ENCODE peak calls at places on chromosomes 6 and 20, in eight cellular contexts. R is uterus, K is HFF-Myc, T is AG10803, M is astrocyte of the spinal cord, C is neural progenitor cell, S is tibial artery, I is spleen. F is an unnamed sample.

GRCh38 chr6:125116710-125117109 is 36.9 kb upstream of the TPD52L1 start:
- DNase-seq in R (no peak), T (no peak), K (no peak), M (no peak), S (no peak), I (no peak), C (no peak), F (no peak)

GRCh38 chr20:51756653-51757052 is 11.5 kb downstream of the ATP9A start:
- DNase-seq in I (no peak), C (no peak), T (no peak), S (no peak), K (no peak), M (no peak), R (no peak), F (no peak)

GRCh38 chr6:153947817-153948447 is 91.1 kb upstream of the OPRM1 start:
- DNase-seq in I (no peak), C (peak; percentile 64), S (no peak), M (peak; percentile 5), R (no peak), T (peak; percentile 4), K (no peak), F (no peak)

GRCh38 chr6:133130863-133131262 is 110.3 kb upstream of the EYA4 start:
- DNase-seq in T (no peak), R (peak; percentile 18), M (peak; percentile 72), K (peak; percentile 52), S (no peak), I (no peak), C (no peak), F (peak; percentile 32)

GRCh38 chr20:18056174-18057105 is 1.3 kb downstream of the OVOL2 start:
- DNase-seq in K (no peak), I (no peak), S (no peak), T (no peak), R (no peak), M (no peak), C (peak; percentile 70), F (peak; percentile 9)

GRCh38 chr20:16279320-16279719 is 293.9 kb downstream of the KIF16B start:
- DNase-seq in I (no peak), S (no peak), T (no peak), C (no peak), M (no peak), K (no peak), R (no peak), F (no peak)

GRCh38 chr6:98433325-98433724 is 401.0 kb upstream of the POU3F2 start:
- DNase-seq in S (no peak), R (no peak), I (no peak), K (no peak), M (no peak), T (no peak), C (no peak), F (no peak)

GRCh38 chr6:16901777-16902176 is 140.5 kb upstream of the ATXN1 start:
- DNase-seq in C (no peak), K (no peak), I (no peak), S (peak; percentile 75), M (peak; percentile 57), R (peak; percentile 21), T (peak; percentile 79), F (peak; percentile 88)

GRCh38 chr6:50817638-50817950 is 1.1 kb upstream of the TFAP2B start:
- DNase-seq in K (no peak), R (no peak), C (no peak), I (no peak), S (no peak), M (no peak), T (no peak), F (no peak)

GRCh38 chr6:50818673-50819072 is at the start of gene TFAP2B:
- DNase-seq in M (no peak), I (no peak), K (no peak), R (no peak), C (no peak), S (no peak), T (no peak), F (no peak)

GRCh38 chr6:50816115-50816675 is 2.5 kb upstream of the TFAP2B start:
- DNase-seq in S (peak; percentile 54), C (peak; percentile 87), R (no peak), K (peak; percentile 30), M (peak; percentile 70), T (peak; percentile 59), I (peak; percentile 79), F (peak; percentile 77)

GRCh38 chr6:50816947-50817637 is 1.6 kb upstream of the TFAP2B start:
- DNase-seq in R (no peak), S (no peak), I (no peak), C (peak; percentile 53), K (no peak), T (no peak), M (no peak), F (no peak)

GRCh38 chr6:50815436-50816114 is 3.1 kb upstream of the TFAP2B start:
- DNase-seq in R (no peak), I (no peak), M (peak; percentile 19), T (peak; percentile 14), S (no peak), C (no peak), K (no peak), F (peak; percentile 46)
- H3K4me3 ChIP-seq in R (no peak overlapping the region), I (peak overlapping the region; percentile 37), M (peak overlapping the region; percentile 48), T (peak overlapping the region; percentile 66), S (peak overlapping the region; percentile 22), C (peak overlapping the region; percentile 40), K (peak overlapping the region; percentile 33), F (peak overlapping the region; percentile 51)

DNA sequence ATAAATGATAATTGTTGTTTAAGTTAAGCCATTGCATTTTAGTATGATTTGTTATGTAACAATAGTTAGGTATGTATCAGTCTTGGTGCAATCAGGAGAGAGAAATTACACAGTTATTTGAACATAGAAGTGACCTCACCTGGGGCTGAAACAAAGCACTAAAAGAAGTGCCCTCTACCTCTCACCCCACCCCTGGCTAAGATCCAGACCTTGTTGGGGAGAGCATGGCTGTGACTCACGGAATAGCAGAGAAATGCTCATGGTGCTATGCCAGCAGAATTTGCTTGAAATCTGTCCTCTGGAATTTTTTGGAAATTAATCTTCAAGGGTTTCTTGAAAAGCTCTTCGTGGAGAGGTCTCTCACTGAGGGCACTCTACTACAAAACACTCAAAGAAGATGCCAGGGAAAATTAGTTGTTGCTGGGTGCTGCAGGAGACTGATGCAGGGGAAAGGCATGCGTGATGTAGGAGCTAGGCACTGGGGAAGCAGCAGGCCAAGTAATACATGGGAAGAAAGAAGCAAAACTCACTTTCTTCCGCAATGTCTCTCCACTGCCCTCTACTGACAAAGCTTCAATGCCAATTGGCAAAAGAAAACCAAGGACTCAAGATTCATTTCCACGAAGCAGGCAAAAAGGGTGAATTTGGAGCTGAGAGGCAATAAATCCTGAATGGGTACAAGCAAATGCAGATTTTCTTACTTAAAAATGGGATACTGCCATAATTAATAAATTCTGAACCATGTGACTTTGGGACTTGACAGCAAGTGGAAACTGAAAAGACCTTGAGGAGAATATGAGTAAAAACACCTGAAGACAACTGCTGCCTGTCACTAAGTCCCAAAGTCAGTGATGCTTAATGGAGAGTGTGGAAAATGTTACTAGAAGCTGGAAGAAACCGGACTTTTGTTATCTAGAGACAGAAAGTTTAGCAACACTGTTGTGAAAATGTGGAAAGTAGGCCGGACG is 136.3 kb upstream of the ZNF184 start:
- DNase-seq in R (no peak), M (peak; percentile 69), S (no peak), I (no peak), T (peak; percentile 58), K (no peak), C (peak; percentile 78), F (peak; percentile 81)
- TF ChIP-seq CTCF in R (no peak), M (peak; percentile 81), S (no peak), I (peak; percentile 43), T (peak; percentile 68), K (peak; percentile 88), C (peak; percentile 80), F (peak; percentile 77)

DNA sequence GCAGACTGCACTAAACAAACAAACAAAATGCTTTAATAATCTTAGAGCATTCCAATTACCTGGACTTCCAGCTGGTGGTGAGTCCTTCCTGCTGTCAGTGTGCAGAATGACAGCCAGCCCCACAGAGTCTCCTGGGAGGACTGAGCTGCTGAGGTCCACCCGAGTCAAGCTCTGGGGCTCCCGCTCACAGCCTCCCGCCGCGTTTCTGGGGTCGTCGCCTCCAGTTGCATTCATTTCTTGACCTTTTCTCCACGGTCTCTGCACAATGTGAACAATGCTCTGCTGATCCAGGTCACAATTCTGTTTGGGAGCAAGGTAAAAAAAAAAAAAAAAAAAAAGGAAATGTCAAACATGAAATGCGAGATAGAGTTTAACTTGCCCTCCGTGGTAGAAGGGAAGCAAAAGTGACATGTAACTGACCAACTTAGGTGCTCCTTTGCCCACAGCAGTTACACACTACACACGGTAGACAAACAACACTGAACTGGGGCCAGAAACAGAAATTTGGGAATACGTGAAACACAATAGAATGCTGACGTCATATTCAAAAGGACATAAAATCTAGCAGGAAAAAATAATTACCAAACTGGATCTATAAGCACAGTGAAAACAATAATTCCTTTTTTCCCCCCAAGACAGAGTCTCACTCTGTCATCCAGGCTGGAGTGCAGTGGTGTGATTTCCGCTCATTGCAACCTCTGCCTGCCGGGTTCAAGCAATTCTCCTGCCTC is 464.9 kb downstream of the PRKN start:
- DNase-seq in I (no peak), K (no peak), C (peak; percentile 17), T (no peak), S (no peak), R (no peak), M (no peak), F (no peak)
- H3K4me3 ChIP-seq in I (no peak overlapping the region), K (no peak overlapping the region), C (no peak overlapping the region), T (no peak overlapping the region), S (no peak overlapping the region), R (no peak overlapping the region), M (no peak overlapping the region), F (no peak overlapping the region)

GRCh38 chr6:21597706-21598273 is 4.2 kb downstream of the SOX4 start:
- DNase-seq in M (peak; percentile 49), C (no peak), K (no peak), T (peak; percentile 40), S (no peak), I (no peak), R (no peak), F (peak; percentile 10)

GRCh38 chr6:21595265-21595950 is 1.9 kb downstream of the SOX4 start:
- DNase-seq in M (peak; percentile 35), K (no peak), C (peak; percentile 41), R (peak; percentile 56), I (peak; percentile 86), T (peak; percentile 18), S (no peak), F (peak; percentile 7)

GRCh38 chr6:21597243-21597682 is 3.7 kb downstream of the SOX4 start:
- DNase-seq in K (no peak), C (no peak), R (no peak), I (no peak), T (no peak), S (no peak), M (no peak), F (no peak)

GRCh38 chr6:21595951-21596378 is 2.4 kb downstream of the SOX4 start:
- DNase-seq in K (no peak), S (no peak), I (no peak), M (no peak), T (no peak), R (no peak), C (peak; percentile 43), F (no peak)

DNA sequence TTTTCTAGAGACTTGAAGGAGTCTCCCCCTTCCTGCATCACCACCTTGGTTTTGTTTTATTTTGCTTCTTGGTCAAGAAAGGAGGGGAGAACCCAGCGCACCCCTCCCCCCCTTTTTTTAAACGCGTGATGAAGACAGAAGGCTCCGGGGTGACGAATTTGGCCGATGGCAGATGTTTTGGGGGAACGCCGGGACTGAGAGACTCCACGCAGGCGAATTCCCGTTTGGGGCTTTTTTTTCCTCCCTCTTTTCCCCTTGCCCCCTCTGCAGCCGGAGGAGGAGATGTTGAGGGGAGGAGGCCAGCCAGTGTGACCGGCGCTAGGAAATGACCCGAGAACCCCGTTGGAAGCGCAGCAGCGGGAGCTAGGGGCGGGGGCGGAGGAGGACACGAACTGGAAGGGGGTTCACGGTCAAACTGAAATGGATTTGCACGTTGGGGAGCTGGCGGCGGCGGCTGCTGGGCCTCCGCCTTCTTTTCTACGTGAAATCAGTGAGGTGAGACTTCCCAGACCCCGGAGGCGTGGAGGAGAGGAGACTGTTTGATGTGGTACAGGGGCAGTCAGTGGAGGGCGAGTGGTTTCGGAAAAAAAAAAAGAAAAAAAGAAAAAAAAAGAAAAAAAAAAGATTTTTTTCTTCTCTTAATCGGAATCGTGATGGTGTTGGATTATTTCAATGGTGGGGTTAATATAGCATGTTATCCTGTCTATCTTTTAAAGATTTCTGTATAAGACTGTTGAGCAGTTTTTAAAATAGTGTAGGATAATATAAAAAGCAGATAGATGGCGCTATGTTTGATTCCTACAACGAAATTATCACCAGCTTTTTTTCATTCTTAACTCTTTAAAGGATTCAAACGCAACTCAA is 3.1 kb downstream of the SOX4 start:
- DNase-seq in K (no peak), I (peak; percentile 83), R (peak; percentile 72), M (peak; percentile 81), C (peak; percentile 71), T (peak; percentile 57), S (peak; percentile 40), F (peak; percentile 18)
- TF ChIP-seq CTCF in K (peak; percentile 2), I (peak; percentile 42), R (peak; percentile 61), M (peak; percentile 32), C (peak; percentile 64), T (peak; percentile 64), S (peak; percentile 47), F (peak; percentile 20)